ENCODE peak calls at places on chromosomes 2 and 18, in four cellular contexts. T is tibial artery, U is stomach, L is neuronal stem cell. H is an unnamed sample. For H3K9me3, the result is how much of the 10 kb centered on the place peaks cover.

GRCh38 chr2:217935245-217935879 is 67.4 kb downstream of the TNS1 start:
- DNase-seq in U (no peak), T (no peak), L (no peak), H (peak)

GRCh38 chr2:99878951-99879350 is 263.4 kb downstream of the AFF3 start:
- DNase-seq in L (no peak), T (no peak), U (no peak), H (no peak)

GRCh38 chr18:66682855-66683322 is 79.0 kb upstream of the CDH19 start:
- DNase-seq in L (peak), T (no peak), U (no peak), H (no peak)

GRCh38 chr2:160492401-160493226 is 993 bp downstream of the RBMS1 start:
- DNase-seq in L (peak), T (peak), U (peak), H (peak)

GRCh38 chr2:51812138-51812866 is 780.4 kb upstream of the NRXN1 start:
- DNase-seq in L (no peak), T (no peak), U (no peak), H (no peak)

GRCh38 chr18:57748770-57749603 is 54.1 kb downstream of the ATP8B1 start:
- DNase-seq in L (no peak), U (peak), T (no peak), H (no peak)

GRCh38 chr2:226325541-226325940 is 474.1 kb downstream of the IRS1 start:
- DNase-seq in L (peak), U (no peak), T (no peak), H (no peak)

GRCh38 chr2:127218843-127219715 is 1.0 kb downstream of the CYP27C1 start:
- DNase-seq in U (no peak), T (no peak), L (peak), H (no peak)

GRCh38 chr2:6965071-6965795 is 48.0 kb downstream of the RNF144A start:
- DNase-seq in T (no peak), U (no peak), L (no peak), H (no peak)

GRCh38 chr2:111190816-111191540 is 70.3 kb downstream of the BCL2L11 start:
- DNase-seq in U (no peak), T (no peak), L (no peak), H (no peak)

GRCh38 chr2:111701266-111701665 is 182.7 kb downstream of the ANAPC1 start:
- DNase-seq in U (no peak), T (peak), L (no peak), H (no peak)

GRCh38 chr2:164992818-164993217 is 37.5 kb upstream of the SLC38A11 start:
- DNase-seq in U (peak), L (peak), T (peak), H (peak)

GRCh38 chr2:205781244-205781643 is 98.9 kb downstream of the NRP2 start:
- DNase-seq in U (no peak), L (no peak), T (no peak), H (no peak)

GRCh38 chr18:48129621-48130082 is 199.2 kb upstream of the SMAD2 start:
- DNase-seq in L (no peak), T (no peak), U (no peak), H (no peak)

GRCh38 chr2:20509766-20510490 is 63.1 kb downstream of the RHOB start:
- DNase-seq in U (peak), L (no peak), T (no peak), H (no peak)

GRCh38 chr2:59824314-59824713 is 729.1 kb downstream of the BCL11A start:
- DNase-seq in U (no peak), T (no peak), L (no peak), H (no peak)

GRCh38 chr18:48946329-48946835 is 4.4 kb downstream of the SMAD7 start:
- DNase-seq in T (no peak), U (peak), L (no peak), H (peak)

GRCh38 chr2:61775956-61776570 is 77.8 kb downstream of the FAM161A start:
- DNase-seq in U (no peak), L (no peak), T (no peak), H (no peak)

GRCh38 chr2:237474511-237474911 is 12.5 kb upstream of the MLPH start:
- DNase-seq in T (no peak), L (no peak), U (no peak), H (peak)

GRCh38 chr2:18519991-18520604 is 40.4 kb downstream of the RDH14 start:
- DNase-seq in T (no peak), U (no peak), L (no peak), H (no peak)

GRCh38 chr2:7146151-7146550 is 228.9 kb downstream of the RNF144A start:
- DNase-seq in U (no peak), L (no peak), T (no peak), H (no peak)

GRCh38 chr2:150389487-150389886 is 98.0 kb downstream of the RND3 start:
- DNase-seq in L (no peak), U (no peak), T (no peak), H (no peak)

GRCh38 chr2:9556121-9556869 is 665 bp upstream of the ADAM17 start:
- DNase-seq in T (no peak), L (no peak), U (no peak), H (no peak)

GRCh38 chr2:236028066-236028465 is 140.1 kb downstream of the GBX2 start:
- DNase-seq in T (no peak), U (no peak), L (no peak), H (no peak)

GRCh38 chr2:116490511-116491145 is 1323.9 kb upstream of the DDX18 start:
- DNase-seq in L (no peak), T (no peak), U (no peak), H (no peak)

GRCh38 chr2:166727105-166727504 is 161.2 kb upstream of the XIRP2 start:
- DNase-seq in L (no peak), U (no peak), T (no peak), H (no peak)

GRCh38 chr2:54226224-54226623 is 29.8 kb downstream of the TSPYL6 start:
- DNase-seq in L (no peak), T (no peak), U (no peak), H (no peak)

GRCh38 chr2:176130917-176131616 is 1.6 kb downstream of the HOXD8 start:
- DNase-seq in L (no peak), U (no peak), T (no peak), H (no peak)

GRCh38 chr2:48504647-48505327 is 25.2 kb upstream of the STON1 start:
- DNase-seq in T (no peak), L (no peak), U (no peak), H (no peak)

GRCh38 chr18:61637905-61638304 is 254.9 kb downstream of the RNF152 start:
- DNase-seq in L (no peak), T (no peak), U (peak), H (no peak)

GRCh38 chr2:28408764-28409599 is 16.3 kb downstream of the FOSL2 start:
- DNase-seq in L (no peak), T (no peak), U (no peak), H (peak)

GRCh38 chr2:160039166-160039903 is 23.1 kb downstream of the PLA2R1 start:
- DNase-seq in L (no peak), U (no peak), T (peak), H (peak)

GRCh38 chr2:100580474-100581264 is 17.9 kb downstream of the PDCL3 start:
- DNase-seq in U (no peak), L (no peak), T (peak), H (peak)

GRCh38 chr2:129329574-129329973 is 649.9 kb upstream of the RAB6C start:
- DNase-seq in U (no peak), L (no peak), T (no peak), H (no peak)

GRCh38 chr18:12686100-12686499 is 16.4 kb downstream of the CEP76 start:
- DNase-seq in L (no peak), T (no peak), U (no peak), H (no peak)

GRCh38 chr2:14690926-14691325 is 58.4 kb downstream of the LRATD1 start:
- DNase-seq in T (no peak), L (no peak), U (no peak), H (no peak)

GRCh38 chr18:46009158-46009866 is 42.2 kb upstream of the EPG5 start:
- DNase-seq in T (no peak), L (no peak), U (no peak), H (no peak)

GRCh38 chr18:50297621-50298442 is 10.3 kb upstream of the CXXC1 start:
- DNase-seq in T (peak), L (peak), U (peak), H (peak)

GRCh38 chr2:16507655-16508054 is 158.0 kb downstream of the CYRIA start:
- DNase-seq in T (no peak), U (no peak), L (no peak), H (no peak)
- H3K4me3 ChIP-seq in T (peak), U (peak), L (peak), H (no peak)

GRCh38 chr2:186771395-186771794 is 77.5 kb downstream of the FAM171B start:
- DNase-seq in U (no peak), L (no peak), T (no peak), H (no peak)
- H3K27ac ChIP-seq in U (no peak), L (no peak), T (no peak), H (no peak)

GRCh38 chr2:229137623-229138022 is 133.5 kb downstream of the PID1 start:
- DNase-seq in T (no peak), U (no peak), L (no peak), H (no peak)

GRCh38 chr2:229141626-229142025 is 129.5 kb downstream of the PID1 start:
- DNase-seq in T (no peak), U (no peak), L (no peak), H (no peak)
- H3K9me3 ChIP-seq in T (under half), U (under half), L (under half), H (under half)

GRCh38 chr2:196984888-196985287 is 58.4 kb upstream of the PGAP1 start:
- DNase-seq in T (no peak), L (no peak), U (no peak), H (no peak)
- H3K4me3 ChIP-seq in T (no peak), L (no peak), U (no peak), H (no peak)